ENCODE peak calls at places on chromosomes 12 and 14, in nine cellular contexts. L is ovary, B is transverse colon, A is HCT116, H is tibial nerve, J is A549, F is gastrocnemius medialis, Z is uterus, U is body of pancreas. E is an unnamed sample.

GRCh38 chr12:48092606-48093005 is 13.3 kb downstream of the SENP1 start:
- DNase-seq in L (no peak), B (no peak), A (no peak), H (no peak), J (no peak), F (no peak), Z (no peak), U (no peak), E (no peak)

GRCh38 chr12:90333384-90333783 is 621.6 kb downstream of the CCER1 start:
- DNase-seq in L (no peak), B (no peak), A (no peak), H (no peak), J (no peak), F (no peak), Z (no peak), U (no peak), E (no peak)

GRCh38 chr12:111367661-111368221 is 1.2 kb downstream of the PHETA1 start:
- DNase-seq in L (peak), B (peak), A (no peak), H (no peak), J (no peak), F (no peak), Z (no peak), U (peak), E (no peak)

GRCh38 chr12:44812062-44812461 is 64.1 kb downstream of the NELL2 start:
- DNase-seq in L (no peak), B (no peak), A (peak), H (no peak), J (no peak), F (no peak), Z (no peak), U (no peak), E (peak)

GRCh38 chr14:102591372-102591943 is 991 bp upstream of the RCOR1 start:
- DNase-seq in L (peak), B (peak), A (no peak), H (peak), J (no peak), F (peak), Z (peak), U (peak), E (no peak)

GRCh38 chr12:122412851-122413433 is 9.5 kb downstream of the CLIP1 start:
- DNase-seq in L (no peak), B (no peak), A (no peak), H (no peak), J (no peak), F (no peak), Z (no peak), U (no peak), E (no peak)

GRCh38 chr12:51238037-51238509 is 553 bp upstream of the DAZAP2 start:
- DNase-seq in L (no peak), B (peak), A (no peak), H (no peak), J (no peak), F (no peak), Z (no peak), U (peak), E (no peak)

GRCh38 chr14:104978774-104979691 is 859 bp upstream of the AHNAK2 start:
- DNase-seq in L (peak), B (no peak), A (no peak), H (no peak), J (no peak), F (no peak), Z (no peak), U (no peak), E (no peak)

GRCh38 chr14:101135796-101136742 is 232.5 kb upstream of the RTL1 start:
- DNase-seq in L (no peak), B (no peak), A (no peak), H (no peak), J (no peak), F (no peak), Z (no peak), U (no peak), E (no peak)

GRCh38 chr12:31507966-31508365 is 83.0 kb downstream of the DENND5B start:
- DNase-seq in L (no peak), B (no peak), A (no peak), H (no peak), J (no peak), F (no peak), Z (no peak), U (no peak), E (no peak)

GRCh38 chr14:24181251-24182077 is 7.2 kb downstream of the IPO4 start:
- DNase-seq in L (no peak), B (no peak), A (no peak), H (no peak), J (no peak), F (no peak), Z (no peak), U (no peak), E (no peak)

GRCh38 chr14:75274899-75275569 is 3.6 kb upstream of the FOS start:
- DNase-seq in L (no peak), B (peak), A (no peak), H (peak), J (no peak), F (no peak), Z (no peak), U (peak), E (peak)

GRCh38 chr12:31521972-31522371 is 69.0 kb downstream of the DENND5B start:
- DNase-seq in L (no peak), B (no peak), A (no peak), H (no peak), J (no peak), F (no peak), Z (no peak), U (no peak), E (no peak)

GRCh38 chr12:58030566-58031279 is 89.4 kb downstream of the ATP23 start:
- DNase-seq in L (no peak), B (no peak), A (no peak), H (no peak), J (no peak), F (no peak), Z (no peak), U (no peak), E (peak)

GRCh38 chr14:65239143-65239672 is 136.9 kb upstream of the MAX start:
- DNase-seq in L (no peak), B (peak), A (no peak), H (no peak), J (no peak), F (no peak), Z (no peak), U (peak), E (no peak)

GRCh38 chr14:102594514-102595175 is 2.2 kb downstream of the RCOR1 start:
- DNase-seq in L (no peak), B (peak), A (peak), H (peak), J (peak), F (peak), Z (peak), U (peak), E (peak)

GRCh38 chr12:47029903-47030302 is 49.5 kb upstream of the PCED1B start:
- DNase-seq in L (no peak), B (no peak), A (no peak), H (no peak), J (no peak), F (no peak), Z (no peak), U (no peak), E (no peak)

GRCh38 chr14:97266653-97267052 is 469.5 kb downstream of the VRK1 start:
- DNase-seq in L (no peak), B (no peak), A (peak), H (no peak), J (peak), F (no peak), Z (no peak), U (no peak), E (no peak)

GRCh38 chr12:23893611-23894010 is 55.9 kb downstream of the SOX5 start:
- DNase-seq in L (no peak), B (no peak), A (no peak), H (no peak), J (no peak), F (no peak), Z (no peak), U (no peak), E (no peak)

GRCh38 chr14:100815478-100816285 is 10.2 kb upstream of the MEG3 start:
- DNase-seq in L (no peak), B (no peak), A (no peak), H (no peak), J (no peak), F (no peak), Z (no peak), U (no peak), E (no peak)

GRCh38 chr12:106284294-106285105 is 18.0 kb upstream of the TCP11L2 start:
- DNase-seq in L (no peak), B (no peak), A (no peak), H (no peak), J (no peak), F (no peak), Z (no peak), U (no peak), E (no peak)

GRCh38 chr12:113271466-113271852 is 50.2 kb downstream of the TPCN1 start:
- DNase-seq in L (no peak), B (no peak), A (no peak), H (no peak), J (no peak), F (no peak), Z (no peak), U (no peak), E (no peak)

GRCh38 chr14:45252356-45253069 is 489 bp downstream of the MIS18BP1 start:
- DNase-seq in L (no peak), B (no peak), A (no peak), H (no peak), J (no peak), F (no peak), Z (no peak), U (no peak), E (peak)

GRCh38 chr12:95385246-95385645 is 88.7 kb upstream of the METAP2 start:
- DNase-seq in L (peak), B (no peak), A (no peak), H (peak), J (no peak), F (peak), Z (peak), U (peak), E (no peak)

GRCh38 chr14:99468836-99469592 is 11.6 kb downstream of the SETD3 start:
- DNase-seq in L (no peak), B (no peak), A (no peak), H (no peak), J (no peak), F (no peak), Z (no peak), U (no peak), E (peak)

GRCh38 chr12:108647936-108648287 is 14.2 kb upstream of the SELPLG start:
- DNase-seq in L (no peak), B (no peak), A (no peak), H (no peak), J (no peak), F (no peak), Z (no peak), U (no peak), E (no peak)

GRCh38 chr14:72476657-72477499 is 417.0 kb downstream of the DPF3 start:
- DNase-seq in L (no peak), B (peak), A (peak), H (no peak), J (no peak), F (no peak), Z (no peak), U (no peak), E (peak)

GRCh38 chr14:101029668-101030290 is 126.3 kb upstream of the RTL1 start:
- DNase-seq in L (no peak), B (no peak), A (no peak), H (no peak), J (no peak), F (no peak), Z (no peak), U (no peak), E (no peak)

GRCh38 chr14:102078840-102079699 is 7.8 kb downstream of the HSP90AA1 start:
- DNase-seq in L (no peak), B (no peak), A (no peak), H (no peak), J (no peak), F (no peak), Z (no peak), U (no peak), E (peak)

GRCh38 chr14:74661726-74662450 is 49.9 kb upstream of the LTBP2 start:
- DNase-seq in L (no peak), B (no peak), A (no peak), H (peak), J (no peak), F (peak), Z (peak), U (no peak), E (no peak)

GRCh38 chr12:27970981-27971489 is 1.5 kb downstream of the PTHLH start:
- DNase-seq in L (no peak), B (no peak), A (no peak), H (peak), J (no peak), F (no peak), Z (no peak), U (no peak), E (no peak)

GRCh38 chr14:103688906-103689902 is 26.0 kb downstream of the XRCC3 start:
- DNase-seq in L (peak), B (peak), A (no peak), H (no peak), J (no peak), F (no peak), Z (no peak), U (no peak), E (no peak)

GRCh38 chr12:43744826-43745225 is 13.8 kb downstream of the PUS7L start:
- DNase-seq in L (no peak), B (no peak), A (no peak), H (no peak), J (no peak), F (no peak), Z (no peak), U (no peak), E (no peak)

GRCh38 chr12:108807476-108807875 is 49.9 kb downstream of the SSH1 start:
- DNase-seq in L (no peak), B (no peak), A (no peak), H (no peak), J (no peak), F (no peak), Z (no peak), U (no peak), E (no peak)

GRCh38 chr12:92827836-92828431 is 101.2 kb downstream of the EEA1 start:
- DNase-seq in L (no peak), B (peak), A (peak), H (peak), J (peak), F (no peak), Z (no peak), U (peak), E (peak)

GRCh38 chr12:101857043-101857558 is 20.3 kb upstream of the DRAM1 start:
- DNase-seq in L (no peak), B (no peak), A (no peak), H (peak), J (no peak), F (no peak), Z (no peak), U (no peak), E (peak)

GRCh38 chr14:55285048-55285652 is 13.9 kb downstream of the FBXO34 start:
- DNase-seq in L (no peak), B (no peak), A (no peak), H (no peak), J (no peak), F (peak), Z (no peak), U (no peak), E (no peak)

GRCh38 chr14:101368629-101369028 is 192.7 kb upstream of the DIO3 start:
- DNase-seq in L (no peak), B (no peak), A (no peak), H (no peak), J (no peak), F (no peak), Z (no peak), U (no peak), E (no peak)

GRCh38 chr14:28690029-28690683 is 76.4 kb upstream of the FOXG1 start:
- DNase-seq in L (no peak), B (no peak), A (no peak), H (no peak), J (no peak), F (no peak), Z (no peak), U (no peak), E (no peak)
- TF ChIP-seq POLR2A in L (no peak), B (no peak), A (no peak), H (no peak), J (no peak), F (no peak), Z (no peak), U (no peak), E (no peak)

DNA sequence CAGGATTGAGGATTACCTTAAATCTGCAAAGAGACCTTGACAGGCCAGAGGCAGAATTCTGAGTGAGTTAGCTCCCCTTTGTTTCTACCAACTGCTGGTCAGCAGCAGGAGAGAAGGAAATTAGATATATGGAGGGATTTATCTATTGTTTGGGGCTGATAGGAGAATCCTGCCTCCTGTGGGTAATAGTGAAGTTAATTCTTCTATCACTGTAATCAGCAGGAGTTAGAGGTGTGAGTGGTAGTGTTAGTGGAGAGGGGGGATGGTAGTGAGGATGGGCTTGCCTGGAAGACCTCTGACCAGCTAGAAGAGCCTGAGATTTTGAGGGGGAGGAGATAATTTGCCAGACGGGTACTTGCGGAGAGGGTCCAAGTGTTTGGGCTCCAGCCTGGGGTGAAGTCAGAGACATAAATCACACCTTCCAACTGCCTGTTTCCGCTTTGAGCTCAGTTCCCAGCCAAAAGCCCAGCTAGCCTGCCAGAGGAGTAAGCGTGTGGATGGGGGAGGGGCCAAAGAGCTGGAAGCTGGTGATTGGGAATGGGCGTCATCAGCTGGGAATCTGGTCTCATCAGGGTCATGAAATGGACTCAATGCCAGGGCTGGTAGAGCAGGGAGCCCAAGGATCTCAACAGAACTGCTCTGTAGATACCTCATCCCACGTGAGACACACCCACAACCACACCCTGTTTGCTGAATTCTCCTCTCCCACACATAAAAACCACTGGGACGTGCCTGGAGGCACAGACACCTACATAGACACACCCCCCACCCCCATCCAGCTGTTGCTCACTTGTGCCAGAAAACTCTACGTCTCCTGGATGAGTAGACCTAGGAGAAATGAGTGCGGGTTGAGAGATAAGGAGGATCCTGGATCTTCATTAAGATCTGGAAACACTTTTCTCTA is 13.1 kb upstream of the ITGA5 start:
- DNase-seq in L (peak), B (peak), A (no peak), H (no peak), J (no peak), F (no peak), Z (peak), U (peak), E (peak)
- H3K4me3 ChIP-seq in L (no peak), B (no peak), A (no peak), H (no peak), J (no peak), F (no peak), Z (no peak), U (no peak), E (no peak)

GRCh38 chr14:71339650-71340415 is 432.6 kb downstream of the PCNX1 start:
- DNase-seq in L (no peak), B (no peak), A (no peak), H (no peak), J (no peak), F (no peak), Z (no peak), U (no peak), E (no peak)

GRCh38 chr14:71338153-71338552 is 430.9 kb downstream of the PCNX1 start:
- DNase-seq in L (no peak), B (no peak), A (no peak), H (no peak), J (no peak), F (no peak), Z (no peak), U (no peak), E (no peak)

GRCh38 chr14:71336488-71337192 is 429.4 kb downstream of the PCNX1 start:
- DNase-seq in L (no peak), B (no peak), A (no peak), H (no peak), J (no peak), F (no peak), Z (no peak), U (no peak), E (no peak)

GRCh38 chr14:71344506-71344905 is 437.2 kb downstream of the PCNX1 start:
- DNase-seq in L (no peak), B (no peak), A (no peak), H (no peak), J (no peak), F (no peak), Z (no peak), U (no peak), E (no peak)

DNA sequence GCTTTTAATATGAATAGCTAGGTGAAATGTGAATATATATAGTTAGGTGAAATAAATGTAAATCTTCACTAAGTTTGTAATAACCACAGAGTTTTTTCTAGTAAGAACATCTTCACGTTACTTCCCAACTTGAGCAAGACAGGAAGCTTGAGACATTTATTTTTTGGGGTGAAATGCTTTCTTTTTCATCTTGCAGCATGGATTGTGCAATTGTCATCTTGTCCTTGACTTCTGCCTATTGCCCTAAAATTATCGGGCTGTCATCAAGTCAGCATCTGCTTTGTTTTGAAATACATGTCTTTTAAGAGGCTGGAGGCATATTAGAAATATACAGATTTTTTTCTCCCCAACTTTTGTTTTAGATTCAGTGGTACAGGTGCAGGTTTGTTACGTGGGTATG is 433.9 kb downstream of the PCNX1 start:
- DNase-seq in L (no peak), B (no peak), A (no peak), H (no peak), J (no peak), F (no peak), Z (no peak), U (peak), E (peak)
- TF ChIP-seq CTCF in L (no peak), B (no peak), A (no peak), H (no peak), J (no peak), F (no peak), Z (no peak), U (no peak), E (no peak)

GRCh38 chr14:68794130-68794855 is 1.4 kb upstream of the ZFP36L1 start:
- DNase-seq in L (peak), B (peak), A (no peak), H (peak), J (no peak), F (peak), Z (peak), U (peak), E (peak)
- TF ChIP-seq POLR2A in L (peak), B (peak), A (no peak), H (peak), J (peak), F (peak), Z (peak), U (peak), E (no peak)

GRCh38 chr14:50823763-50824636 is 7.0 kb downstream of the NIN start:
- DNase-seq in L (no peak), B (no peak), A (no peak), H (no peak), J (no peak), F (no peak), Z (no peak), U (peak), E (peak)
- H3K4me3 ChIP-seq in L (no peak), B (no peak), A (no peak), H (peak), J (no peak), F (no peak), Z (no peak), U (no peak), E (no peak)

E was measured in NB4.